ENCODE peak calls at places on chromosomes 16 and 17, in seven cellular contexts. Z is foreskin keratinocyte; K is A549; M is thoracic aorta; B is uterus; A is colonic mucosa; T is effector memory CD4-positive, alpha-beta T cell. I is an unnamed sample.
A peak's percentile ranks its signal among the peaks of the same experiment; 100 is the strongest.

GRCh38 chr17:51045616-51046526 is 74.8 kb downstream of the SPAG9 start:
- DNase-seq in Z (no peak), K (no peak), T (no peak), M (no peak), B (no peak), A (no peak), I (no peak)

GRCh38 chr17:43673516-43674323 is 12.0 kb upstream of the MEOX1 start:
- DNase-seq in B (peak; percentile 80), M (peak; percentile 35), K (peak; percentile 82), Z (no peak), T (peak; percentile 48), A (peak; percentile 81), I (peak; percentile 50)

GRCh38 chr17:37273419-37274051 is 102.2 kb upstream of the C17orf78 start:
- DNase-seq in T (no peak), A (no peak), K (no peak), B (no peak), M (no peak), Z (no peak), I (no peak)

GRCh38 chr17:81934850-81935708 is 2.0 kb downstream of the PYCR1 start:
- DNase-seq in K (no peak), B (no peak), T (no peak), A (no peak), Z (no peak), M (no peak), I (no peak)

GRCh38 chr17:48522031-48522593 is 8.7 kb downstream of the HOXB1 start:
- DNase-seq in K (peak; percentile 59), B (no peak), T (no peak), A (no peak), Z (no peak), M (no peak), I (no peak)

GRCh38 chr16:89693931-89694783 is 7.3 kb downstream of the SPATA2L start:
- DNase-seq in Z (no peak), T (no peak), M (no peak), A (no peak), K (no peak), B (no peak), I (no peak)

GRCh38 chr16:67783353-67783725 is 23.0 kb downstream of the RANBP10 start:
- DNase-seq in Z (no peak), M (no peak), K (no peak), B (no peak), A (no peak), T (no peak), I (no peak)

GRCh38 chr17:6461792-6462524 is 17.7 kb downstream of the PIMREG start:
- DNase-seq in M (no peak), Z (no peak), K (no peak), A (no peak), T (no peak), B (no peak), I (no peak)

GRCh38 chr17:79658811-79659207 is 48.0 kb upstream of the RBFOX3 start:
- DNase-seq in M (no peak), K (peak; percentile 70), T (no peak), A (no peak), B (peak; percentile 64), Z (no peak), I (no peak)

GRCh38 chr17:29102741-29103181 is 59.8 kb downstream of the PIPOX start:
- DNase-seq in M (no peak), B (no peak), Z (peak; percentile 54), T (no peak), A (no peak), K (no peak), I (no peak)

GRCh38 chr16:58556678-58557077 is 41.4 kb downstream of the SETD6 start:
- DNase-seq in T (no peak), Z (no peak), B (no peak), K (no peak), M (no peak), A (no peak), I (no peak)

GRCh38 chr17:13106171-13106570 is 88.3 kb upstream of the ELAC2 start:
- DNase-seq in B (no peak), M (no peak), Z (no peak), T (no peak), K (no peak), A (no peak), I (no peak)

GRCh38 chr17:49498037-49498615 is 3.0 kb downstream of the NGFR start:
- DNase-seq in T (no peak), A (no peak), Z (no peak), K (peak; percentile 41), M (no peak), B (no peak), I (no peak)

GRCh38 chr17:82320956-82321927 is 3.8 kb upstream of the CD7 start:
- DNase-seq in B (no peak), K (peak; percentile 66), A (no peak), Z (no peak), M (no peak), T (peak; percentile 73), I (peak; percentile 88)

GRCh38 chr16:86901483-86901882 is 323.1 kb downstream of the FOXL1 start:
- DNase-seq in M (no peak), A (no peak), T (no peak), Z (no peak), B (no peak), K (peak; percentile 28), I (no peak)

GRCh38 chr17:28982191-28982793 is 23.5 kb downstream of the SEZ6 start:
- DNase-seq in Z (no peak), M (no peak), B (peak; percentile 29), A (no peak), K (no peak), T (peak; percentile 59), I (peak; percentile 77)

GRCh38 chr16:715448-716249 is 731 bp downstream of the METRN start:
- DNase-seq in M (no peak), Z (no peak), T (no peak), A (no peak), B (no peak), K (no peak), I (no peak)

GRCh38 chr17:9003355-9004131 is 17.8 kb upstream of the NTN1 start:
- DNase-seq in A (no peak), B (no peak), K (no peak), Z (no peak), T (no peak), M (no peak), I (no peak)

GRCh38 chr17:34370376-34370996 is 7.5 kb upstream of the CCL1 start:
- DNase-seq in Z (no peak), A (no peak), M (no peak), T (no peak), B (no peak), K (no peak), I (no peak)
- H3K4me1 ChIP-seq in Z (no peaks in the 10 kb centered on the region), A (no peaks in the 10 kb centered on the region), M (no peaks in the 10 kb centered on the region), T (no peaks in the 10 kb centered on the region), B (no peaks in the 10 kb centered on the region), K (no peaks in the 10 kb centered on the region), I (no peaks in the 10 kb centered on the region)

DNA sequence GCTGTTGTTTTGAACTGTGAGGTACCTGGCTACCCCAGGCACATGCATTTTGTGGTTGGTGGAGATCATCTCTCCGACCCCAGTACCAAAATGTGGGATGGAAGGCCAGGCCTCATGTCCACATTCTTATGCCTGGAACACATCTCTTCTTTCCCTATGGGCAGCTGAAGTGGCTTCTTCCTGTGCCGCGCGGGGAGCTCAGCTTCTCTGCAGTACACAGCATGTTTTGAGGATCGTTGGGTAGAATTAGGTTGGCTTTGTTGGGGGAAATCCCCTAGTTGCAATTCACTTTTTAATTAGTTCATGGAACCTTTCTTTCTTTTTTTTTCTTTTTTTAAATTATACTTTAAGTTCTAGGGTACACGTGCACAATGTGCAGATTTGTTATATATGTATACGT is 242.1 kb downstream of the MSI2 start:
- DNase-seq in K (no peak), B (no peak), A (no peak), T (no peak), Z (no peak), M (no peak), I (no peak)
- H3K4me1 ChIP-seq in K (peaks cover 12% of the 10 kb centered on the region), B (no peaks in the 10 kb centered on the region), A (no peaks in the 10 kb centered on the region), T (no peaks in the 10 kb centered on the region), Z (no peaks in the 10 kb centered on the region), M (no peaks in the 10 kb centered on the region), I (peaks cover 7% of the 10 kb centered on the region)

GRCh38 chr17:38746004-38746892 is 1.9 kb downstream of the PCGF2 start:
- DNase-seq in Z (no peak), B (no peak), T (no peak), K (no peak), A (peak; percentile 29), M (no peak), I (no peak)

GRCh38 chr17:38746893-38747384 is 1.2 kb downstream of the PCGF2 start:
- DNase-seq in K (no peak), A (peak; percentile 40), M (no peak), T (no peak), B (no peak), Z (no peak), I (no peak)

GRCh38 chr17:38748329-38749221 is at the start of gene PCGF2:
- DNase-seq in K (peak; percentile 89), B (peak; percentile 96), A (peak; percentile 95), Z (no peak), T (no peak), M (peak; percentile 94), I (no peak)

GRCh38 chr17:38749222-38750043 is 1.3 kb upstream of the PCGF2 start:
- DNase-seq in A (peak; percentile 93), K (peak; percentile 65), M (peak; percentile 47), B (peak; percentile 91), T (no peak), Z (no peak), I (peak; percentile 23)

DNA sequence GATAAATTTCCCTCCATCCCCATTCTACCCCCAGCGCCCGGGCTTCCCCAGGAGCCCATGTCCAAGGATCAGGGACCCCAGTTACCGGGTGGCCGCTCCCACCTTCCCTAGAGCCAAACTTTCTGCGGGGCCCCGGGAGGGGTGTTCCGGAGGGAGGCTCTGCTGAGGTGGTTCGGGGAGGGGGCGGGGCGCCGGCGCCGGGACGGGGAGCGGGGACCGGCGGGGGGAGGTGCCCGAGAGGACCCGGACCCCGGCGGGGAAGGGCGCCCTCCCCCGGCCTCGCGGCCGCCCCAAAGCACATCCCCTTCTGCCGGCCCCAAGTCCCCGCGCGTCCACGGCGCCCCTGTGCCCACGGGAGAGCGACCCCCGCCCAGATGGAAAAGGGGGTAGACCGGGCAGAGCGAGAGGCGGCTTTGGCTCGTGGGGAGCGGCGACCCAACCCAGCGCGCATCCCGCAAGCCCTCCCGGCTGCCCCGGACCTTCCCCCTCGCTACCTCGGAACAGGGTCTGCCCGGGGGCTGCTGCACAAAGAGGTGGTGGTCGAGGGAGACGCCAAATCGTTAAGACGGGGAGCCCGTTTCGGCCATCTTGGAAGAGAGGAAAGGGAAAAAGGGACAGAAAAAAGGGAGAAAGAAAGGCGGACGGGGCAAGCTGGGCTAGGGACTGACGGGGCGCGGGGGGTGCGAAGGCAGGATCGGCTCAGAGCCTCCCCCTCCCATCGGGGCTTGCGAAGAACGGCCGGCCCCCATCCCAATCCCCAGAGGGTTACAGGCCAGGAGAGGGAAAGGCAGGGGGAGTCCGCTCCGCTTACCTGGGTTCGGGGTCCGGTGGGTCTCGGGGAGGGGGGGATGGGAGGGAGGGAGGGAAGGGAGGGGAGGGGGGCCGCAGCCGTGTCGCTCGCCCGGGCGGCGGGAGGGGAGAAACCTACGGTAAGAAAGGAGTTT is 479 bp downstream of the PCGF2 start:
- DNase-seq in M (no peak), B (peak; percentile 55), A (peak; percentile 71), T (no peak), K (no peak), Z (no peak), I (no peak)
- H3K4me1 ChIP-seq in M (peaks cover 14% of the 10 kb centered on the region), B (no peaks in the 10 kb centered on the region), A (peaks cover 13% of the 10 kb centered on the region), T (peaks cover 44% of the 10 kb centered on the region), K (peaks cover 43% of the 10 kb centered on the region), Z (peaks cover 4% of the 10 kb centered on the region), I (peaks cover 43% of the 10 kb centered on the region)

DNA sequence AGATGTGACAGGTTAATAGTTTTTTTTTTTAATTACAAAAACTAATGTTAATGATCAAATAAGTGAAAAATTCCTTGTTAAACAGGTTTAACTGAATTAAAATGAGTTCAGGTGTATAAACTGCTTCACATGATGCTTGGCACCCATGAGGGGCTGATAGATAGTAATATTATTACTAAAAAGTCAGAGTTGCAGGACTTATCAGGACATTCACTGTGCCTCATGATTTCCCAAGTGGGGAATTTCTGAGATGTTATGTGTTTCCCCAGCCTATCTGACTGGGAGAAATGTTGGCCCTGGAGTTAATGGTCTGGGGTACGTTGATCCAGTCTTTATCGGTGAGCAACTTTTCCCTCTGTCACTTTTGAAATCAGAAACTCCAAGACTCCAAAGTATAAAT is 102.1 kb downstream of the PLCG2 start:
- DNase-seq in B (no peak), T (no peak), Z (no peak), M (no peak), A (no peak), K (no peak), I (no peak)
- H3K4me1 ChIP-seq in B (no peaks in the 10 kb centered on the region), T (no peaks in the 10 kb centered on the region), Z (no peaks in the 10 kb centered on the region), M (no peaks in the 10 kb centered on the region), A (no peaks in the 10 kb centered on the region), K (no peaks in the 10 kb centered on the region), I (no peaks in the 10 kb centered on the region)